ENCODE peak calls at places on chromosomes 13 and 19, in ten cellular contexts. Q is GDM1, I is D721Med, W is NCI-H345, A is lower lobe of right lung, D is GM04504, T is left ventricle myocardium superior, H is HS-5, V is endothelial cell, X is cardiac septum. U is an unnamed sample.

GRCh38 chr13:99351772-99352171 is 44.6 kb upstream of the GPR183 start:
- DNase-seq in Q (no peak), I (no peak), W (no peak), A (no peak), D (no peak), T (no peak), H (no peak), V (no peak), X (no peak), U (no peak)

GRCh38 chr13:47474845-47475244 is 526.2 kb downstream of the SUCLA2 start:
- DNase-seq in Q (no peak), I (no peak), W (no peak), A (no peak), D (no peak), T (no peak), H (no peak), V (no peak), X (no peak), U (no peak)

GRCh38 chr13:35771898-35772297 is 295.4 kb upstream of the MAB21L1 start:
- DNase-seq in Q (no peak), I (no peak), W (no peak), A (no peak), D (peak; percentile 71), T (no peak), H (peak; percentile 76), V (no peak), X (no peak), U (no peak)

GRCh38 chr19:4075373-4075772 is 8.7 kb upstream of the ZBTB7A start:
- DNase-seq in Q (peak; percentile 40), I (no peak), W (no peak), A (peak; percentile 87), D (no peak), T (no peak), H (no peak), V (no peak), X (no peak), U (no peak)

GRCh38 chr19:48501446-48501960 is 10.1 kb downstream of the LMTK3 start:
- DNase-seq in Q (no peak), I (no peak), W (peak; percentile 95), A (peak; percentile 89), D (no peak), T (no peak), H (no peak), V (no peak), X (no peak), U (no peak)

GRCh38 chr19:855566-856120 is 3.5 kb downstream of the ELANE start:
- DNase-seq in Q (no peak), I (no peak), W (no peak), A (no peak), D (no peak), T (no peak), H (no peak), V (no peak), X (no peak), U (no peak)

GRCh38 chr19:16660763-16661479 is at the start of gene TMEM38A:
- DNase-seq in Q (no peak), I (no peak), W (peak; percentile 29), A (peak; percentile 65), D (no peak), T (peak; percentile 80), H (no peak), V (peak; percentile 22), X (peak; percentile 76), U (peak; percentile 59)

GRCh38 chr13:101417043-101417406 is 717 bp upstream of the NALCN start:
- DNase-seq in Q (no peak), I (no peak), W (peak; percentile 88), A (no peak), D (no peak), T (no peak), H (no peak), V (no peak), X (no peak), U (no peak)

GRCh38 chr13:113855012-113855921 is 8.6 kb downstream of the GAS6 start:
- DNase-seq in Q (no peak), I (no peak), W (no peak), A (peak; percentile 35), D (no peak), T (peak; percentile 73), H (no peak), V (no peak), X (peak; percentile 85), U (no peak)

GRCh38 chr13:33109801-33110200 is 93.6 kb downstream of the KL start:
- DNase-seq in Q (no peak), I (no peak), W (no peak), A (no peak), D (no peak), T (no peak), H (no peak), V (peak; percentile 54), X (no peak), U (peak; percentile 9)

GRCh38 chr13:100573121-100573520 is 15.5 kb downstream of the GGACT start:
- DNase-seq in Q (peak; percentile 61), I (no peak), W (peak; percentile 68), A (peak; percentile 70), D (peak; percentile 53), T (peak; percentile 67), H (peak; percentile 19), V (peak; percentile 75), X (no peak), U (peak; percentile 78)

GRCh38 chr13:110915874-110916670 is 1.2 kb upstream of the ANKRD10 start:
- DNase-seq in Q (no peak), I (no peak), W (no peak), A (no peak), D (peak; percentile 36), T (no peak), H (peak; percentile 13), V (no peak), X (no peak), U (peak; percentile 15)

GRCh38 chr13:43877788-43878187 is 1.8 kb downstream of the CCDC122 start:
- DNase-seq in Q (no peak), I (no peak), W (no peak), A (no peak), D (no peak), T (no peak), H (no peak), V (no peak), X (no peak), U (no peak)

GRCh38 chr19:5131031-5131865 is 162.3 kb downstream of the KDM4B start:
- DNase-seq in Q (no peak), I (no peak), W (no peak), A (no peak), D (no peak), T (no peak), H (no peak), V (no peak), X (no peak), U (no peak)

GRCh38 chr19:46745521-46746280 is at the start of gene FKRP:
- DNase-seq in Q (no peak), I (no peak), W (peak; percentile 6), A (no peak), D (no peak), T (peak; percentile 63), H (no peak), V (peak; percentile 38), X (no peak), U (peak; percentile 50)

GRCh38 chr13:41313117-41313516 is 2.0 kb downstream of the NAA16 start:
- DNase-seq in Q (no peak), I (no peak), W (no peak), A (no peak), D (no peak), T (no peak), H (no peak), V (no peak), X (no peak), U (no peak)

GRCh38 chr13:85140192-85140591 is 659.0 kb downstream of the SLITRK6 start:
- DNase-seq in Q (no peak), I (no peak), W (no peak), A (no peak), D (no peak), T (no peak), H (no peak), V (no peak), X (no peak), U (no peak)

GRCh38 chr19:722553-723101 is 13.9 kb downstream of the PALM start:
- DNase-seq in Q (no peak), I (no peak), W (no peak), A (no peak), D (no peak), T (peak; percentile 67), H (no peak), V (no peak), X (no peak), U (no peak)

GRCh38 chr13:107807306-107808073 is 407.8 kb downstream of the LIG4 start:
- DNase-seq in Q (no peak), I (no peak), W (peak; percentile 76), A (no peak), D (no peak), T (no peak), H (no peak), V (no peak), X (no peak), U (no peak)

GRCh38 chr13:67048793-67049150 is 181.4 kb downstream of the PCDH9 start:
- DNase-seq in Q (no peak), I (no peak), W (no peak), A (no peak), D (peak; percentile 17), T (no peak), H (no peak), V (no peak), X (no peak), U (no peak)

GRCh38 chr13:44906758-44907157 is 82.5 kb downstream of the NUFIP1 start:
- DNase-seq in Q (no peak), I (no peak), W (no peak), A (no peak), D (no peak), T (no peak), H (no peak), V (no peak), X (no peak), U (no peak)

GRCh38 chr19:46451352-46451751 is 20.0 kb downstream of the PNMA8A start:
- DNase-seq in Q (no peak), I (no peak), W (no peak), A (no peak), D (no peak), T (no peak), H (no peak), V (no peak), X (no peak), U (no peak)